ENCODE peak calls at places on chromosomes 13 and 19, in eight cellular contexts. D is AG09309; R is activated CD4-positive, alpha-beta T cell treated with anti-CD3 and anti-CD28 coated beads, Interleukin-2, amount 50 U/mL, for 1 hour; O is CD8-positive, alpha-beta T cell; W is C1 segment of cervical spinal cord; K is T-helper 17 cell; P is stimulated activated CD8-positive, alpha-beta memory T cell treated with anti-CD3 and anti-CD28 coated beads, Interleukin-4, amount 100 ng/mL, for 24 hours; A is stimulated activated CD4-positive, alpha-beta T cell treated with anti-CD3 and anti-CD28 coated beads, TNF-alpha, amount 100 ng/mL, for 48 hours. H is an unnamed sample.
A peak's percentile ranks its signal among the peaks of the same experiment; 100 is the strongest.

GRCh38 chr13:51044023-51044665 is 66.9 kb downstream of the C13orf42 start:
- DNase-seq in D (no peak), R (no peak), O (no peak), W (no peak), K (no peak), P (no peak), A (no peak), H (no peak)

GRCh38 chr13:58087566-58087965 is 456.0 kb downstream of the PCDH17 start:
- DNase-seq in D (no peak), R (no peak), O (no peak), W (no peak), K (no peak), P (no peak), A (no peak), H (no peak)

GRCh38 chr13:97127842-97128241 is 94.3 kb upstream of the MBNL2 start:
- DNase-seq in D (no peak), R (no peak), O (no peak), W (no peak), K (no peak), P (no peak), A (no peak), H (no peak)

GRCh38 chr19:40921005-40921897 is 39.2 kb upstream of the CYP2A7 start:
- DNase-seq in D (no peak), R (no peak), O (no peak), W (no peak), K (no peak), P (no peak), A (no peak), H (peak; percentile 34)

GRCh38 chr19:18194554-18195238 is 1.7 kb downstream of the MPV17L2 start:
- DNase-seq in D (no peak), R (peak; percentile 18), O (peak; percentile 37), W (peak; percentile 55), K (no peak), P (no peak), A (no peak), H (no peak)

GRCh38 chr19:55647732-55648656 is at the start of gene CCDC106:
- DNase-seq in D (no peak), R (peak; percentile 40), O (peak; percentile 49), W (peak; percentile 86), K (no peak), P (no peak), A (no peak), H (no peak)

GRCh38 chr13:51865838-51866237 is 4.1 kb downstream of the CCDC70 start:
- DNase-seq in D (no peak), R (no peak), O (no peak), W (no peak), K (no peak), P (no peak), A (no peak), H (no peak)

GRCh38 chr13:29496241-29496712 is 99.2 kb downstream of the SLC7A1 start:
- DNase-seq in D (no peak), R (no peak), O (no peak), W (no peak), K (no peak), P (no peak), A (no peak), H (peak; percentile 56)

GRCh38 chr13:52845334-52845761 is 3.1 kb downstream of the PCDH8 start:
- DNase-seq in D (no peak), R (no peak), O (no peak), W (no peak), K (no peak), P (no peak), A (no peak), H (no peak)

H was measured in epithelial cell of prostate.